ENCODE peak calls at places on chromosomes 1 and 21, in four cellular contexts. R is T-helper 17 cell; Y is activated CD8-positive, alpha-beta memory T cell treated with anti-CD3 and anti-CD28 coated beads, Interleukin-2, amount 50 U/mL, for 4 hours; J is activated T-cell treated with anti-CD3 and anti-CD28 coated beads, Interleukin-2, amount 50 U/mL, for 72 hours. G is an unnamed sample.
A peak's percentile ranks its signal among the peaks of the same experiment; 100 is the strongest.

GRCh38 chr21:43361127-43361492 is 65.8 kb downstream of the SIK1 start:
- DNase-seq in Y (no peak), R (no peak), J (no peak), G (no peak)

GRCh38 chr1:192538407-192539311 is 36.9 kb upstream of the RGS1 start:
- DNase-seq in Y (no peak), J (no peak), R (no peak), G (no peak)

GRCh38 chr1:228163004-228163753 is 2.4 kb upstream of the IBA57 start:
- DNase-seq in R (no peak), J (no peak), Y (no peak), G (peak; percentile 73)

GRCh38 chr1:93723101-93723500 is 41.5 kb upstream of the BCAR3 start:
- DNase-seq in R (no peak), J (no peak), Y (no peak), G (no peak)

GRCh38 chr1:9609998-9610397 is 21.3 kb downstream of the TMEM201 start:
- DNase-seq in Y (no peak), R (no peak), J (no peak), G (no peak)

GRCh38 chr1:3543076-3544049 is 67.9 kb downstream of the MEGF6 start:
- DNase-seq in Y (no peak), R (no peak), J (no peak), G (peak; percentile 81)

GRCh38 chr1:25484096-25484495 is 53.4 kb downstream of the MACO1 start:
- DNase-seq in R (no peak), Y (no peak), J (no peak), G (peak; percentile 79)

GRCh38 chr1:240237305-240237721 is 145.6 kb downstream of the FMN2 start:
- DNase-seq in R (no peak), J (no peak), Y (no peak), G (no peak)

GRCh38 chr1:196654271-196654670 is 2.4 kb downstream of the CFH start:
- DNase-seq in J (no peak), R (no peak), Y (no peak), G (no peak)

GRCh38 chr1:246537887-246538286 is 28.2 kb downstream of the TFB2M start:
- DNase-seq in Y (no peak), J (no peak), R (no peak), G (no peak)

GRCh38 chr1:23865543-23865930 is 2.6 kb downstream of the FUCA1 start:
- DNase-seq in R (no peak), Y (no peak), J (no peak), G (peak; percentile 76)

GRCh38 chr1:211606327-211606913 is 27.5 kb upstream of the SLC30A1 start:
- DNase-seq in R (no peak), J (peak; percentile 16), Y (no peak), G (no peak)

GRCh38 chr1:91924146-91924545 is 25.1 kb upstream of the BRDT start:
- DNase-seq in Y (no peak), J (no peak), R (no peak), G (no peak)

GRCh38 chr1:228089520-228090380 is 7.2 kb downstream of the ARF1 start:
- DNase-seq in R (no peak), Y (no peak), J (no peak), G (no peak)

GRCh38 chr1:64065571-64065970 is 137.9 kb upstream of the UBE2U start:
- DNase-seq in R (no peak), Y (no peak), J (no peak), G (no peak)

GRCh38 chr1:43779805-43780403 is 72.6 kb downstream of the ST3GAL3 start:
- DNase-seq in R (no peak), J (no peak), Y (no peak), G (no peak)

GRCh38 chr1:220878223-220879081 is 791 bp upstream of the HLX start:
- DNase-seq in J (no peak), Y (no peak), R (no peak), G (no peak)